ENCODE peak calls at places on chromosome 5, in five cellular contexts. One of them, this sample, is unnamed.
A peak's percentile ranks its signal among the peaks of the same experiment; 100 is the strongest.

GRCh38 chr5:121108725-121109124 is 644.6 kb downstream of the PRR16 start:
- DNase-seq in astrocyte of the spinal cord: no peak
- DNase-seq in PC-9: no peak
- DNase-seq in heart left ventricle: no peak
- DNase-seq in choroid plexus epithelial cell: no peak
- DNase-seq in this sample: no peak

GRCh38 chr5:148454576-148454975 is 70.8 kb downstream of the FBXO38 start:
- DNase-seq in choroid plexus epithelial cell: no peak
- DNase-seq in PC-9: no peak
- DNase-seq in heart left ventricle: no peak
- DNase-seq in astrocyte of the spinal cord: no peak
- DNase-seq in this sample: no peak

GRCh38 chr5:94575196-94575595 is 43.2 kb downstream of the KIAA0825 start:
- DNase-seq in PC-9: no peak
- DNase-seq in choroid plexus epithelial cell: no peak
- DNase-seq in heart left ventricle: no peak
- DNase-seq in astrocyte of the spinal cord: no peak
- DNase-seq in this sample: no peak

GRCh38 chr5:164860896-164861295 is 1355.5 kb downstream of the MAT2B start:
- DNase-seq in choroid plexus epithelial cell: no peak
- DNase-seq in PC-9: no peak
- DNase-seq in heart left ventricle: no peak
- DNase-seq in astrocyte of the spinal cord: no peak
- DNase-seq in this sample: no peak

GRCh38 chr5:87649455-87649854 is 236.7 kb upstream of the CCNH start:
- DNase-seq in heart left ventricle: no peak
- DNase-seq in PC-9: no peak
- DNase-seq in choroid plexus epithelial cell: no peak
- DNase-seq in astrocyte of the spinal cord: peak; percentile 35
- DNase-seq in this sample: no peak

GRCh38 chr5:66814146-66814991 is 218.2 kb downstream of the MAST4 start:
- DNase-seq in PC-9: peak; percentile 29
- DNase-seq in heart left ventricle: no peak
- DNase-seq in choroid plexus epithelial cell: peak; percentile 82
- DNase-seq in astrocyte of the spinal cord: peak; percentile 55
- DNase-seq in this sample: peak; percentile 59

GRCh38 chr5:54867310-54867944 is 118.0 kb downstream of the ESM1 start:
- DNase-seq in astrocyte of the spinal cord: peak; percentile 76
- DNase-seq in heart left ventricle: no peak
- DNase-seq in choroid plexus epithelial cell: peak; percentile 83
- DNase-seq in PC-9: no peak
- DNase-seq in this sample: peak; percentile 43

GRCh38 chr5:171427318-171428167 is 8.1 kb downstream of the FGF18 start:
- DNase-seq in heart left ventricle: peak; percentile 75
- DNase-seq in astrocyte of the spinal cord: no peak
- DNase-seq in PC-9: no peak
- DNase-seq in choroid plexus epithelial cell: no peak
- DNase-seq in this sample: no peak

GRCh38 chr5:119275873-119276214 is 80.0 kb upstream of the TNFAIP8 start:
- DNase-seq in PC-9: no peak
- DNase-seq in astrocyte of the spinal cord: no peak
- DNase-seq in heart left ventricle: no peak
- DNase-seq in choroid plexus epithelial cell: no peak
- DNase-seq in this sample: peak; percentile 87

GRCh38 chr5:112628219-112628618 is 109.5 kb upstream of the APC start:
- DNase-seq in heart left ventricle: no peak
- DNase-seq in astrocyte of the spinal cord: no peak
- DNase-seq in choroid plexus epithelial cell: peak; percentile 37
- DNase-seq in PC-9: no peak
- DNase-seq in this sample: no peak

GRCh38 chr5:150570333-150570732 is 62.4 kb downstream of the NDST1 start:
- DNase-seq in choroid plexus epithelial cell: no peak
- DNase-seq in astrocyte of the spinal cord: no peak
- DNase-seq in PC-9: no peak
- DNase-seq in heart left ventricle: peak; percentile 20
- DNase-seq in this sample: no peak

GRCh38 chr5:146388418-146388817 is 49.8 kb downstream of the POU4F3 start:
- DNase-seq in choroid plexus epithelial cell: peak; percentile 62
- DNase-seq in heart left ventricle: no peak
- DNase-seq in PC-9: no peak
- DNase-seq in astrocyte of the spinal cord: peak; percentile 54
- DNase-seq in this sample: no peak

GRCh38 chr5:1282139-1282992 is 12.5 kb downstream of the TERT start:
- DNase-seq in PC-9: no peak
- DNase-seq in heart left ventricle: peak; percentile 75
- DNase-seq in astrocyte of the spinal cord: no peak
- DNase-seq in choroid plexus epithelial cell: no peak
- DNase-seq in this sample: no peak

GRCh38 chr5:132656774-132657355 is 1.1 kb upstream of the IL13 start:
- DNase-seq in astrocyte of the spinal cord: no peak
- DNase-seq in choroid plexus epithelial cell: no peak
- DNase-seq in heart left ventricle: no peak
- DNase-seq in PC-9: no peak
- DNase-seq in this sample: no peak
- H3K4me3 ChIP-seq in astrocyte of the spinal cord: peak overlapping the region; percentile 23
- H3K4me3 ChIP-seq in choroid plexus epithelial cell: no peak overlapping the region
- H3K4me3 ChIP-seq in heart left ventricle: no peak overlapping the region
- H3K4me3 ChIP-seq in PC-9: no peak overlapping the region
- H3K4me3 ChIP-seq in this sample: peak overlapping the region; percentile 41

GRCh38 chr5:139137703-139138102 is 60.5 kb downstream of the SIL1 start:
- DNase-seq in choroid plexus epithelial cell: peak; percentile 72
- DNase-seq in astrocyte of the spinal cord: peak; percentile 32
- DNase-seq in PC-9: no peak
- DNase-seq in heart left ventricle: no peak
- DNase-seq in this sample: peak; percentile 53
- TF ChIP-seq CTCF in choroid plexus epithelial cell: peak; percentile 61
- TF ChIP-seq CTCF in astrocyte of the spinal cord: peak; percentile 37
- TF ChIP-seq CTCF in PC-9: no peak
- TF ChIP-seq CTCF in heart left ventricle: no peak
- TF ChIP-seq CTCF in this sample: peak; percentile 32

GRCh38 chr5:176810084-176810597 is at the start of gene UNC5A:
- DNase-seq in choroid plexus epithelial cell: peak; percentile 41
- DNase-seq in astrocyte of the spinal cord: peak; percentile 44
- DNase-seq in PC-9: peak; percentile 73
- DNase-seq in heart left ventricle: no peak
- DNase-seq in this sample: peak; percentile 63
- H3K4me3 ChIP-seq in choroid plexus epithelial cell: peak within 1 kb of the TSS; percentile 29
- H3K4me3 ChIP-seq in astrocyte of the spinal cord: no peak within 1 kb of the TSS
- H3K4me3 ChIP-seq in PC-9: peak within 1 kb of the TSS; percentile 69
- H3K4me3 ChIP-seq in heart left ventricle: peak within 1 kb of the TSS; percentile 24
- H3K4me3 ChIP-seq in this sample: no peak within 1 kb of the TSS

GRCh38 chr5:44935262-44935661 is 126.5 kb downstream of the MRPS30 start:
- DNase-seq in heart left ventricle: no peak
- DNase-seq in astrocyte of the spinal cord: no peak
- DNase-seq in PC-9: no peak
- DNase-seq in choroid plexus epithelial cell: no peak
- DNase-seq in this sample: peak; percentile 56
- TF ChIP-seq CTCF in heart left ventricle: no peak
- TF ChIP-seq CTCF in astrocyte of the spinal cord: no peak
- TF ChIP-seq CTCF in PC-9: peak; percentile 51
- TF ChIP-seq CTCF in choroid plexus epithelial cell: no peak
- TF ChIP-seq CTCF in this sample: peak; percentile 40

GRCh38 chr5:142095035-142095434 is 13.5 kb upstream of the NDFIP1 start:
- DNase-seq in PC-9: no peak
- DNase-seq in astrocyte of the spinal cord: no peak
- DNase-seq in choroid plexus epithelial cell: no peak
- DNase-seq in heart left ventricle: no peak
- DNase-seq in this sample: no peak

GRCh38 chr5:142087920-142088679 is 20.5 kb upstream of the NDFIP1 start:
- DNase-seq in astrocyte of the spinal cord: no peak
- DNase-seq in heart left ventricle: no peak
- DNase-seq in PC-9: no peak
- DNase-seq in choroid plexus epithelial cell: no peak
- DNase-seq in this sample: peak; percentile 25

GRCh38 chr5:142095651-142096330 is 12.8 kb upstream of the NDFIP1 start:
- DNase-seq in heart left ventricle: no peak
- DNase-seq in astrocyte of the spinal cord: no peak
- DNase-seq in choroid plexus epithelial cell: no peak
- DNase-seq in PC-9: peak; percentile 11
- DNase-seq in this sample: peak; percentile 25

GRCh38 chr5:142091012-142091411 is 17.6 kb upstream of the NDFIP1 start:
- DNase-seq in astrocyte of the spinal cord: no peak
- DNase-seq in heart left ventricle: no peak
- DNase-seq in PC-9: no peak
- DNase-seq in choroid plexus epithelial cell: no peak
- DNase-seq in this sample: no peak

DNA sequence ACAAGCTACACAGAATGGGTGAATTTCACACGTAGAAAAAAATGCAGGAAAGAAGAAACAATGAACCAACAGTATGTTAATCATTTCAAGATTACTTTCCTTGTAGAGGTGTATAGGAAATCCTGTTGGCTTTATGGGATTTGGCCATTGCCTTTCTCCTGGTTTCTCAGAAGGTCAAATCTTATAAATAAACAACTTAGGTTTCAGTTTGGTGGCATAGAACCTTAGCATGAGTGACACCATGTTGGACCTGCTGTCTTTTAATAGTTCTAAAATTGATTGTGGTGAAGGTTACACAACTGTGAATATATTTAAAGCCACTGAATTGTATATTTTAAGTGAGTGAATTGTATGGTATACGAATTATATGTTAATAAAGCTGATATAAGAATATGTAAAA is 16.7 kb upstream of the NDFIP1 start:
- DNase-seq in PC-9: no peak
- DNase-seq in choroid plexus epithelial cell: no peak
- DNase-seq in astrocyte of the spinal cord: no peak
- DNase-seq in heart left ventricle: no peak
- DNase-seq in this sample: no peak
- H3K4me3 ChIP-seq in PC-9: no peak overlapping the region
- H3K4me3 ChIP-seq in choroid plexus epithelial cell: no peak overlapping the region
- H3K4me3 ChIP-seq in astrocyte of the spinal cord: no peak overlapping the region
- H3K4me3 ChIP-seq in heart left ventricle: no peak overlapping the region
- H3K4me3 ChIP-seq in this sample: no peak overlapping the region

DNA sequence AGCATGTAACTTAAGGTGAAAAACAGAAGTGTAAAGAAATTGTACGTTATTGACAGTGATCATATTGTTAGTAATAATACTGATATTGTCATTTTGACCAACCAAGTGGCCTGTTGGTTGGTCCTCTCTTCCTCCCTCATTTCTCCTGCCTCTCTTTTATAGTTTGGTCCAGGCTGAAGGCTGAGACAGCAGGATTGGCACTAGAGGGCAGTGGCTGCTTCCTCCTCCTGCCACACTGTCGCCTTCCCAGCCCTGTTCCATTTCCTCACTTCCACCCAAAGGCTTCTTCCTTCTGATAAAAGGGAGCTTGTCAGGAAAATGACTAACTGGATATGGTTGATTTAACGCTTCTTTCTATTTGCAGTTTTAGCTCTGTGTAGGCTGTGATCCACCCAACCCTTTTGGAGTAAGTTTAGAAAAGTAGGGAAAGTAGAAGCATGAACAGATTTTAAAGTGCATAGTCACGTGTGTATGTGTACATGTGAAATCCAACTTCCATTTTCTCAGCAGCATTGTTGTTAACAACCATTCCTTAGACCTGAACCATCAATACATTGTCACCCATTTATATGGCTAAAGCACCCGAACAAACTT is 35.6 kb downstream of the PTCD2 start:
- DNase-seq in choroid plexus epithelial cell: peak; percentile 46
- DNase-seq in astrocyte of the spinal cord: peak; percentile 31
- DNase-seq in PC-9: no peak
- DNase-seq in heart left ventricle: no peak
- DNase-seq in this sample: no peak
- TF ChIP-seq CTCF in choroid plexus epithelial cell: peak; percentile 62
- TF ChIP-seq CTCF in astrocyte of the spinal cord: peak; percentile 60
- TF ChIP-seq CTCF in PC-9: peak; percentile 50
- TF ChIP-seq CTCF in heart left ventricle: peak; percentile 32
- TF ChIP-seq CTCF in this sample: no peak

DNA sequence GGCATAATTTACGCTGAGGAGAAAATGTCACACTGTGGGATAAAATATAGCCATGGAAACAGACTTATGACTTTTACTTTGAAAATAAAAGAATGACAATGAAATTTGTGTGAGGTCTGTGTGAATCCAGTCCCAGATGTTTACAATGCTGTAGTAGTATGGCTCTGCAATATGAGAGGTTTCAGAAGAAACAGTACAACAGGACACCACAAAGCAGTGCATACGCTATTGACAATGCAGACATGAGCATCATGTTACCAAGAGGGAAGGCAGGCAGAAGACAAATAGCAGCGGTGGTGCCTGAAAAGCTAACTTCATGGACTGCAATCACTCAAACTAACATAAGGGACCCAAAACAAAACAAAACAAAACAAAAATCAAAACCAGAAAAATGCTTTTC is 1.8 kb downstream of the FGF10 start:
- DNase-seq in PC-9: no peak
- DNase-seq in heart left ventricle: no peak
- DNase-seq in choroid plexus epithelial cell: no peak
- DNase-seq in astrocyte of the spinal cord: no peak
- DNase-seq in this sample: no peak
- H3K4me3 ChIP-seq in PC-9: no peak overlapping the region
- H3K4me3 ChIP-seq in heart left ventricle: no peak overlapping the region
- H3K4me3 ChIP-seq in choroid plexus epithelial cell: no peak overlapping the region
- H3K4me3 ChIP-seq in astrocyte of the spinal cord: no peak overlapping the region
- H3K4me3 ChIP-seq in this sample: no peak overlapping the region

DNA sequence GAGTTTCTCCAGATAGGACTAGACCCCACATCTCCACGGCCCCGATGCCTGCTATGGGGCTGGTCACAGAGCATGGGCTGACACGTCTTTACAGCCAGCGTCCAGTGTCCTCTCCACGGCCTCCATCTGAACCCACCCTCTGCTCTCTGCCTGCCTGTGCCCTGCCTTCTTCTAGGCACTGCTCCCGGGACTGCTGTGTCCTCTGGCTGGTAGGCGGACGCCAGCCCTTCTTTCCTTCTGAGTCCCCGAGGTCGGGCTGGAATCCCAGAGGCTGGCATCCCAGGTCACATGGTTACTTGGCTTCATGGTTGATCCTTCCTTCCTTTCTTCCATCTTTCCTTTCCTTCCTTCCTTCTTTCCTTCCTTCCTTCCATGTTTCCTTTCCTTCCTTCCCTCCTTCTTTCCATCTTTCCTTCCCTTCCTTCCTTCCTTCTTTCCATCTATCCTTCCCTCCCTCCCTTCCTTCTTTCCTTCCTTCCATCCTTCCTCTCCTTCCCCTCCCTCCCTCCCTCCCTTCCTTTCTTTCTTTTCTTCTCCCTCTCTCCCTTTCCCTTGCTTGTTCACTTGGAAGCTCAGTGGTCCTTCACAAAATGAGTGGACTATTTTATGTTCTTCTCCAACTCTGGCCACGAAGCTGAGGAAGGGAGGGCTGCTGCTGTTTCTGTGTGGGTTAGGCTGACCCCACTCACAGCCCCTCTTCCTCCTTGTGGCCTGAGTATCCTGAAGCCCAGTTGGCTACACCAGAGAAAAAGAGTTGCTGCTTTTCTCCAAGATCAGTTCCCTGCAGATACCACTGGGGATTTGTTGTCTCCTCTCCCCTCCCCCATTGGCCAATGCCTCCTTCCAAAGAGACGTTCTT is 66.8 kb upstream of the NEURL1B start:
- DNase-seq in astrocyte of the spinal cord: no peak
- DNase-seq in choroid plexus epithelial cell: no peak
- DNase-seq in heart left ventricle: peak; percentile 55
- DNase-seq in PC-9: no peak
- DNase-seq in this sample: no peak
- TF ChIP-seq CTCF in astrocyte of the spinal cord: no peak
- TF ChIP-seq CTCF in choroid plexus epithelial cell: no peak
- TF ChIP-seq CTCF in heart left ventricle: no peak
- TF ChIP-seq CTCF in PC-9: no peak
- TF ChIP-seq CTCF in this sample: no peak